ENCODE peak calls at places on chromosomes 16 and 17, in four cellular contexts. R, E, Q and I are unnamed samples.
A peak's percentile ranks its signal among the peaks of the same experiment; 100 is the strongest.

GRCh38 chr16:57764341-57765159 is 29.0 kb downstream of the KATNB1 start:
- DNase-seq in R (peak; percentile 44), E (peak; percentile 75), Q (peak; percentile 96), I (peak; percentile 99)

GRCh38 chr17:69761767-69762321 is 313.2 kb upstream of the KCNJ16 start:
- DNase-seq in R (no peak), E (peak; percentile 73), Q (peak; percentile 84), I (no peak)

GRCh38 chr17:7262192-7263070 is at the start of gene CLDN7:
- DNase-seq in R (no peak), E (no peak), Q (no peak), I (peak; percentile 14)

GRCh38 chr17:4375039-4375748 is 8.7 kb upstream of the UBE2G1 start:
- DNase-seq in R (peak; percentile 72), E (no peak), Q (no peak), I (no peak)

GRCh38 chr17:82008941-82009405 is 13.7 kb downstream of the CENPX start:
- DNase-seq in R (no peak), E (no peak), Q (no peak), I (no peak)

GRCh38 chr16:29922326-29922725 is 3.7 kb downstream of the KCTD13 start:
- DNase-seq in R (no peak), E (no peak), Q (no peak), I (no peak)

GRCh38 chr16:5633845-5634440 is 536.3 kb upstream of the EEF2KMT start:
- DNase-seq in R (no peak), E (peak; percentile 4), Q (peak; percentile 52), I (peak; percentile 43)

GRCh38 chr17:32156656-32157055 is 14.4 kb downstream of the RHOT1 start:
- DNase-seq in R (no peak), E (no peak), Q (no peak), I (no peak)

GRCh38 chr16:75570351-75571104 is 4.3 kb downstream of the GABARAPL2 start:
- DNase-seq in R (no peak), E (no peak), Q (no peak), I (no peak)

GRCh38 chr17:31789707-31790505 is 69.1 kb downstream of the COPRS start:
- DNase-seq in R (peak; percentile 13), E (no peak), Q (no peak), I (no peak)

GRCh38 chr17:72184805-72185204 is 64.0 kb downstream of the SOX9 start:
- DNase-seq in R (no peak), E (peak; percentile 78), Q (no peak), I (no peak)

GRCh38 chr16:11253009-11253994 is 2.7 kb downstream of the SOCS1 start:
- DNase-seq in R (peak; percentile 69), E (no peak), Q (no peak), I (peak; percentile 39)

GRCh38 chr16:13102401-13102800 is 201.0 kb downstream of the SHISA9 start:
- DNase-seq in R (no peak), E (no peak), Q (no peak), I (no peak)

GRCh38 chr17:40778466-40778865 is 3.9 kb downstream of the KRT27 start:
- DNase-seq in R (no peak), E (no peak), Q (no peak), I (no peak)

GRCh38 chr16:50722960-50723359 is 18.9 kb upstream of the CYLD start:
- DNase-seq in R (no peak), E (no peak), Q (no peak), I (no peak)

GRCh38 chr17:77049440-77049839 is 91.3 kb upstream of the SEC14L1 start:
- DNase-seq in R (no peak), E (no peak), Q (no peak), I (no peak)

GRCh38 chr17:42409467-42410351 is 13.3 kb downstream of the CAVIN1 start:
- DNase-seq in R (no peak), E (peak; percentile 95), Q (peak; percentile 77), I (no peak)